ENCODE peak calls at places on chromosomes 13 and 19, in seven cellular contexts. M is tibial nerve, T is transverse colon, C is IMR-90, O is uterus, X is heart right ventricle, R is pancreas. Z is an unnamed sample.
A peak's percentile ranks its signal among the peaks of the same experiment; 100 is the strongest.

GRCh38 chr19:52428937-52429336 is at the start of gene ZNF534:
- DNase-seq in M (no peak), T (no peak), C (no peak), O (no peak), X (no peak), R (no peak), Z (no peak)

GRCh38 chr13:94412870-94413269 is 66.6 kb downstream of the DCT start:
- DNase-seq in M (no peak), T (no peak), C (no peak), O (no peak), X (no peak), R (no peak), Z (no peak)

GRCh38 chr19:39582891-39583625 is 19.3 kb upstream of the LGALS13 start:
- DNase-seq in M (no peak), T (no peak), C (no peak), O (no peak), X (no peak), R (no peak), Z (no peak)

GRCh38 chr13:70310720-70311119 is 202.5 kb upstream of the KLHL1 start:
- DNase-seq in M (no peak), T (peak; percentile 25), C (no peak), O (no peak), X (no peak), R (peak; percentile 37), Z (no peak)

GRCh38 chr19:41784337-41785239 is 11.8 kb upstream of the CEACAM3 start:
- DNase-seq in M (no peak), T (peak; percentile 27), C (no peak), O (no peak), X (no peak), R (no peak), Z (no peak)

GRCh38 chr13:33745370-33746324 is 72.3 kb upstream of the RFC3 start:
- DNase-seq in M (peak; percentile 19), T (peak; percentile 11), C (no peak), O (no peak), X (no peak), R (no peak), Z (no peak)

GRCh38 chr19:6521718-6522646 is 8.8 kb upstream of the TNFSF9 start:
- DNase-seq in M (no peak), T (peak; percentile 61), C (no peak), O (no peak), X (no peak), R (no peak), Z (no peak)

GRCh38 chr13:41694902-41695301 is 237.6 kb downstream of the RGCC start:
- DNase-seq in M (peak; percentile 60), T (peak; percentile 25), C (peak; percentile 95), O (peak; percentile 62), X (peak; percentile 21), R (peak; percentile 37), Z (peak; percentile 81)

GRCh38 chr13:102012299-102013293 is 389.3 kb downstream of the FGF14 start:
- DNase-seq in M (no peak), T (no peak), C (no peak), O (no peak), X (peak; percentile 17), R (no peak), Z (peak; percentile 63)

GRCh38 chr13:94416454-94417080 is 62.9 kb downstream of the DCT start:
- DNase-seq in M (no peak), T (no peak), C (peak; percentile 24), O (no peak), X (no peak), R (no peak), Z (no peak)

GRCh38 chr19:40217027-40217810 is 965 bp downstream of the TTC9B start:
- DNase-seq in M (no peak), T (peak; percentile 71), C (no peak), O (no peak), X (no peak), R (peak; percentile 73), Z (no peak)

GRCh38 chr19:32676895-32677359 is 1.3 kb downstream of the RGS9BP start:
- DNase-seq in M (no peak), T (no peak), C (no peak), O (no peak), X (peak; percentile 21), R (no peak), Z (no peak)

GRCh38 chr13:108195146-108195545 is 20.2 kb downstream of the LIG4 start:
- DNase-seq in M (no peak), T (no peak), C (peak; percentile 30), O (no peak), X (no peak), R (no peak), Z (no peak)

GRCh38 chr13:47459512-47459911 is 541.6 kb downstream of the SUCLA2 start:
- DNase-seq in M (no peak), T (no peak), C (peak; percentile 43), O (no peak), X (no peak), R (no peak), Z (no peak)

GRCh38 chr19:51018745-51019543 is 565 bp downstream of the KLK10 start:
- DNase-seq in M (no peak), T (no peak), C (no peak), O (no peak), X (peak; percentile 39), R (peak; percentile 26), Z (no peak)

GRCh38 chr13:72737033-72737432 is 9.3 kb downstream of the BORA start:
- DNase-seq in M (no peak), T (no peak), C (no peak), O (no peak), X (no peak), R (no peak), Z (no peak)

GRCh38 chr19:10764340-10764894 is 46.5 kb downstream of the DNM2 start:
- DNase-seq in M (no peak), T (peak; percentile 89), C (no peak), O (no peak), X (no peak), R (no peak), Z (no peak)

GRCh38 chr13:27288397-27288796 is 17.8 kb downstream of the RASL11A start:
- DNase-seq in M (no peak), T (no peak), C (no peak), O (no peak), X (no peak), R (no peak), Z (no peak)

GRCh38 chr19:2176336-2176994 is 12.7 kb downstream of the DOT1L start:
- DNase-seq in M (no peak), T (no peak), C (no peak), O (no peak), X (no peak), R (no peak), Z (no peak)

GRCh38 chr19:35155441-35155840 is 906 bp downstream of the FXYD5 start:
- DNase-seq in M (no peak), T (no peak), C (no peak), O (no peak), X (no peak), R (no peak), Z (no peak)

GRCh38 chr19:14472202-14472961 is 2.8 kb downstream of the PTGER1 start:
- DNase-seq in M (peak; percentile 68), T (peak; percentile 76), C (peak; percentile 18), O (peak; percentile 80), X (peak; percentile 83), R (peak; percentile 62), Z (peak; percentile 79)

GRCh38 chr19:45117167-45117594 is 24.2 kb downstream of the PPP1R37 start:
- DNase-seq in M (no peak), T (peak; percentile 65), C (peak; percentile 20), O (no peak), X (no peak), R (no peak), Z (no peak)

GRCh38 chr19:36898422-36898821 is 17.7 kb downstream of the ZNF829 start:
- DNase-seq in M (no peak), T (no peak), C (no peak), O (no peak), X (no peak), R (no peak), Z (no peak)

GRCh38 chr19:16193466-16193865 is 4.2 kb upstream of the AP1M1 start:
- DNase-seq in M (no peak), T (no peak), C (no peak), O (no peak), X (no peak), R (no peak), Z (peak; percentile 33)

GRCh38 chr13:59880468-59880867 is 283.3 kb downstream of the DIAPH3 start:
- DNase-seq in M (no peak), T (no peak), C (peak; percentile 28), O (no peak), X (no peak), R (no peak), Z (no peak)

GRCh38 chr13:51797664-51798488 is 6.1 kb downstream of the DHRS12 start:
- DNase-seq in M (no peak), T (peak; percentile 51), C (peak; percentile 69), O (peak; percentile 47), X (no peak), R (peak; percentile 92), Z (no peak)
- TF ChIP-seq CTCF in M (peak; percentile 34), T (peak; percentile 42), C (peak; percentile 66), O (peak; percentile 57), X (peak; percentile 33), R (peak; percentile 57), Z (peak; percentile 4)

DNA sequence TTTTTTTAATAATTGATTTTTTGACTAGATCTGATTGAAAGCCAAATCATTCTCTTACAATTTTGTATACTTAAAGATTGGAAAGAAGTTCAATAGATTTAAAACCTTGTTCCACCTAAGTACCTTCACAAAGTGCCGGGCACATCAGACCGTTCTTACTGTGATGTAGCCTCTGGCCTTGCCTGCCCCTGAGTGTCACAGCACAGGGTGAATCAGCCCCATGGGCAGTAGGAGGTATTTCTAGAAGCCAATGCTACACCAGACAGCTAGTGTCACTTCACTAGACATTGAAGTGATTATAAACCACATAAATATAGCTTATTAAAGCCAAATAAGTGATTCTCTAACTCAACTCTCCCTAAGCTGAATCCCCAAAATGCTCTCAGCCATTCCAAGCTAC is 131.3 kb downstream of the LACC1 start:
- DNase-seq in M (no peak), T (no peak), C (no peak), O (no peak), X (no peak), R (no peak), Z (no peak)
- H3K36me3 ChIP-seq in M (no peaks in the 10 kb centered on the region), T (no peaks in the 10 kb centered on the region), C (no peaks in the 10 kb centered on the region), O (no peaks in the 10 kb centered on the region), X (no peaks in the 10 kb centered on the region), R (no peaks in the 10 kb centered on the region), Z (no peaks in the 10 kb centered on the region)

GRCh38 chr13:98517576-98518310 is 59.2 kb downstream of the STK24 start:
- DNase-seq in M (no peak), T (no peak), C (no peak), O (no peak), X (no peak), R (no peak), Z (no peak)

GRCh38 chr13:98520674-98521449 is 56.0 kb downstream of the STK24 start:
- DNase-seq in M (no peak), T (no peak), C (no peak), O (no peak), X (no peak), R (no peak), Z (no peak)

GRCh38 chr13:98521461-98521860 is 55.4 kb downstream of the STK24 start:
- DNase-seq in M (no peak), T (no peak), C (no peak), O (no peak), X (no peak), R (no peak), Z (no peak)

GRCh38 chr13:98521876-98522275 is 55.0 kb downstream of the STK24 start:
- DNase-seq in M (no peak), T (no peak), C (no peak), O (no peak), X (no peak), R (no peak), Z (no peak)

GRCh38 chr13:98519976-98520375 is 56.9 kb downstream of the STK24 start:
- DNase-seq in M (no peak), T (no peak), C (no peak), O (no peak), X (no peak), R (no peak), Z (no peak)
- H3K4me1 ChIP-seq in M (peaks cover 41% of the 10 kb centered on the region), T (peaks cover 18% of the 10 kb centered on the region), C (peaks cover 18% of the 10 kb centered on the region), O (peaks cover 23% of the 10 kb centered on the region), X (peaks cover 45% of the 10 kb centered on the region), R (peaks cover 10% of the 10 kb centered on the region), Z (peaks cover 8% of the 10 kb centered on the region)

GRCh38 chr19:18425515-18426415 is 6.6 kb downstream of the SSBP4 start:
- DNase-seq in M (no peak), T (peak; percentile 55), C (peak; percentile 62), O (peak; percentile 82), X (peak; percentile 75), R (no peak), Z (peak; percentile 70)
- TF ChIP-seq CTCF in M (no peak), T (no peak), C (peak; percentile 24), O (peak; percentile 29), X (no peak), R (no peak), Z (peak; percentile 19)